ENCODE peak calls at places on chromosome 20, in eight cellular contexts. X is transverse colon; K is CD8-positive, alpha-beta T cell; G is body of pancreas; R is heart left ventricle; O is SK-N-SH; F is H1; Y is psoas muscle. E is an unnamed sample.

GRCh38 chr20:50425076-50425475 is 85.1 kb upstream of the PTPN1 start:
- DNase-seq in X (no peak), Y (peak; percentile 54), G (no peak), R (no peak), O (peak; percentile 42), F (no peak), K (no peak), E (peak; percentile 74)

GRCh38 chr20:44454301-44454963 is 21.2 kb upstream of the TTPAL start:
- DNase-seq in X (no peak), R (no peak), Y (no peak), G (no peak), O (no peak), F (no peak), K (no peak), E (no peak)

GRCh38 chr20:51321343-51322163 is 221.0 kb downstream of the NFATC2 start:
- DNase-seq in X (no peak), F (no peak), K (no peak), G (no peak), Y (no peak), R (no peak), O (no peak), E (no peak)

GRCh38 chr20:17281478-17281877 is 54.6 kb downstream of the PCSK2 start:
- DNase-seq in O (peak; percentile 30), F (no peak), X (no peak), R (no peak), G (peak; percentile 51), K (no peak), Y (no peak), E (peak; percentile 57)

GRCh38 chr20:44026932-44027685 is 112.5 kb downstream of the TOX2 start:
- DNase-seq in O (peak; percentile 38), R (no peak), G (no peak), K (no peak), Y (no peak), X (no peak), F (no peak), E (no peak)

GRCh38 chr20:13384132-13384531 is 163.1 kb downstream of the ISM1 start:
- DNase-seq in K (no peak), R (no peak), X (no peak), Y (no peak), O (no peak), F (no peak), G (no peak), E (no peak)

GRCh38 chr20:23316626-23317025 is 34.0 kb upstream of the NXT1 start:
- DNase-seq in K (no peak), F (no peak), Y (no peak), R (no peak), O (no peak), G (no peak), X (no peak), E (no peak)

GRCh38 chr20:13858496-13859270 is 73.9 kb downstream of the NDUFAF5 start:
- DNase-seq in K (no peak), G (no peak), Y (no peak), O (no peak), R (no peak), F (no peak), X (no peak), E (no peak)

GRCh38 chr20:17919149-17919548 is 49.4 kb downstream of the SNX5 start:
- DNase-seq in G (no peak), X (no peak), Y (no peak), R (no peak), O (no peak), K (no peak), F (no peak), E (no peak)

GRCh38 chr20:45300961-45301360 is 5.7 kb upstream of the RBPJL start:
- DNase-seq in F (no peak), K (no peak), G (no peak), Y (no peak), X (no peak), O (peak; percentile 79), R (no peak), E (peak; percentile 74)

GRCh38 chr20:9147553-9148024 is 78.7 kb downstream of the PLCB4 start:
- DNase-seq in X (no peak), Y (no peak), R (no peak), G (no peak), O (no peak), F (no peak), K (no peak), E (no peak)

GRCh38 chr20:42604998-42605970 is 584.4 kb downstream of the PTPRT start:
- DNase-seq in Y (no peak), F (no peak), K (no peak), O (no peak), G (no peak), X (no peak), R (no peak), E (no peak)

GRCh38 chr20:44683263-44684046 is 31.7 kb upstream of the CCN5 start:
- DNase-seq in Y (no peak), R (no peak), F (peak; percentile 70), X (peak; percentile 56), G (peak; percentile 85), K (peak; percentile 47), O (peak; percentile 75), E (peak; percentile 48)

GRCh38 chr20:10713161-10713560 is 39.4 kb upstream of the JAG1 start:
- DNase-seq in R (no peak), X (no peak), Y (no peak), O (no peak), K (no peak), F (no peak), G (peak; percentile 34), E (no peak)

GRCh38 chr20:10448270-10449156 is 13.4 kb downstream of the SLX4IP start:
- DNase-seq in X (no peak), G (no peak), Y (no peak), K (no peak), F (no peak), O (no peak), R (no peak), E (no peak)

GRCh38 chr20:51767018-51767866 is 948 bp downstream of the ATP9A start:
- DNase-seq in R (peak; percentile 74), Y (peak; percentile 70), X (peak; percentile 93), F (peak; percentile 67), O (peak; percentile 90), K (no peak), G (peak; percentile 94), E (peak; percentile 52)

GRCh38 chr20:17854307-17854903 is 114.2 kb downstream of the SNX5 start:
- DNase-seq in R (peak; percentile 80), X (peak; percentile 82), K (no peak), G (peak; percentile 74), O (peak; percentile 72), Y (no peak), F (no peak), E (peak; percentile 60)

GRCh38 chr20:12966468-12967085 is 42.2 kb upstream of the SPTLC3 start:
- DNase-seq in X (no peak), F (no peak), K (no peak), Y (no peak), G (no peak), O (no peak), R (no peak), E (no peak)

GRCh38 chr20:53569606-53570307 is 23.9 kb downstream of the ZNF217 start:
- DNase-seq in K (no peak), G (no peak), F (no peak), Y (no peak), R (no peak), X (no peak), O (no peak), E (no peak)

GRCh38 chr20:20731945-20732296 is 19.5 kb upstream of the RALGAPA2 start:
- DNase-seq in X (no peak), K (no peak), R (no peak), G (no peak), Y (no peak), O (no peak), F (no peak), E (no peak)

GRCh38 chr20:11919046-11919445 is 1.4 kb downstream of the BTBD3 start:
- DNase-seq in F (no peak), O (no peak), R (peak; percentile 71), X (no peak), K (no peak), G (peak; percentile 70), Y (no peak), E (no peak)
- H3K4me1 ChIP-seq in F (peaks cover 5% of the 10 kb centered on the region), O (peaks cover 13% of the 10 kb centered on the region), R (peaks cover 19% of the 10 kb centered on the region), X (peaks cover 6% of the 10 kb centered on the region), K (no peaks in the 10 kb centered on the region), G (peaks cover 25% of the 10 kb centered on the region), Y (peaks cover 37% of the 10 kb centered on the region), E (no peaks in the 10 kb centered on the region)

GRCh38 chr20:34022154-34022842 is 28.6 kb downstream of the RALY start:
- DNase-seq in K (no peak), G (no peak), Y (no peak), R (no peak), X (no peak), O (peak; percentile 66), F (no peak), E (peak; percentile 29)
- TF ChIP-seq CTCF in K (peak; percentile 50), G (no peak), Y (peak; percentile 7), R (no peak), X (no peak), O (peak; percentile 56), F (peak; percentile 43), E (peak; percentile 67)

GRCh38 chr20:1997483-1998192 is 3.8 kb upstream of the PDYN start:
- DNase-seq in F (no peak), K (no peak), Y (no peak), R (no peak), X (no peak), G (no peak), O (no peak), E (no peak)
- H3K27me3 ChIP-seq in F (peaks cover 4% of the 10 kb centered on the region), K (no peaks in the 10 kb centered on the region), Y (peaks cover 3% of the 10 kb centered on the region), R (no peaks in the 10 kb centered on the region), X (peaks cover 54% of the 10 kb centered on the region), G (no peaks in the 10 kb centered on the region), O (peaks cover 40% of the 10 kb centered on the region), E (peaks cover 6% of the 10 kb centered on the region)

GRCh38 chr20:15440249-15440820 is 1102.9 kb upstream of the FLRT3 start:
- DNase-seq in F (no peak), O (no peak), X (no peak), Y (no peak), G (no peak), R (no peak), K (no peak), E (no peak)
- H3K4me1 ChIP-seq in F (no peaks in the 10 kb centered on the region), O (no peaks in the 10 kb centered on the region), X (no peaks in the 10 kb centered on the region), Y (no peaks in the 10 kb centered on the region), G (peaks cover 22% of the 10 kb centered on the region), R (no peaks in the 10 kb centered on the region), K (no peaks in the 10 kb centered on the region), E (no peaks in the 10 kb centered on the region)

GRCh38 chr20:38338849-38339520 is 7.3 kb upstream of the LBP start:
- DNase-seq in G (no peak), O (no peak), K (no peak), X (no peak), F (peak; percentile 29), R (no peak), Y (no peak), E (no peak)
- TF ChIP-seq CTCF in G (no peak), O (peak; percentile 26), K (no peak), X (no peak), F (peak; percentile 53), R (no peak), Y (peak; percentile 9), E (peak; percentile 28)

DNA sequence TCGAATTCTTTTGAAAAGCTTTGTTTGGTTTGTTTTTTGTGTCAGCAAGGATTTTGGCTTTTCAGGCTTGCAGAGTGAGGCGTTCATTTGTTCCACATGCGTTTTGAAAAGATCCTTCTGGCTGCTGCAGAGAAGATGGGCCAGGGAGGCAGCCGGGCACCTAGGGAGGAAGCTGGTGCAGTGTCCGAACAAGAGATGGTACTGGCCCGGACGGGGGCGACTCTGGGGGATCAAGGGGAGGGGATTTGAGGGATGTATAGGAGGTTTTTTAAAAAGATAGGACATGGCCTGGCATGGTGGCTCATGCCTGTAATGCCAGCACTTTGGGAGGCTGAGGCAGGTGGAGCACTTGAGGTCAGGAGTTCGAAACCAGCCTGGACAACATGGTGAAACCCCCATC is 55.3 kb downstream of the DLGAP4 start:
- DNase-seq in G (no peak), R (no peak), Y (no peak), F (no peak), X (no peak), K (no peak), O (no peak), E (no peak)
- H3K27me3 ChIP-seq in G (no peaks in the 10 kb centered on the region), R (no peaks in the 10 kb centered on the region), Y (no peaks in the 10 kb centered on the region), F (no peaks in the 10 kb centered on the region), X (peaks cover 4% of the 10 kb centered on the region), K (no peaks in the 10 kb centered on the region), O (peaks cover 23% of the 10 kb centered on the region), E (no peaks in the 10 kb centered on the region)